ENCODE peak calls at places on chromosome 4, in four cellular contexts. One of them, this sample, is unnamed.

GRCh38 chr4:24991015-24991414 is 39.7 kb downstream of the LGI2 start:
- DNase-seq in A549: no peak
- DNase-seq in ovary: no peak
- DNase-seq in Peyer's patch: no peak
- DNase-seq in this sample: no peak

GRCh38 chr4:24892278-24892677 is 20.6 kb downstream of the CCDC149 start:
- DNase-seq in A549: no peak
- DNase-seq in ovary: no peak
- DNase-seq in Peyer's patch: no peak
- DNase-seq in this sample: no peak

GRCh38 chr4:151537726-151538125 is 128.8 kb downstream of the FHIP1A start:
- DNase-seq in ovary: no peak
- DNase-seq in Peyer's patch: no peak
- DNase-seq in A549: no peak
- DNase-seq in this sample: no peak

GRCh38 chr4:3791910-3792542 is 25.8 kb downstream of the ADRA2C start:
- DNase-seq in A549: peak; percentile 25
- DNase-seq in Peyer's patch: no peak
- DNase-seq in ovary: no peak
- DNase-seq in this sample: peak; percentile 16

GRCh38 chr4:117434424-117434823 is 349.0 kb upstream of the TRAM1L1 start:
- DNase-seq in ovary: no peak
- DNase-seq in Peyer's patch: no peak
- DNase-seq in A549: no peak
- DNase-seq in this sample: no peak

GRCh38 chr4:172009461-172009860 is 196.3 kb downstream of the GALNTL6 start:
- DNase-seq in Peyer's patch: no peak
- DNase-seq in ovary: no peak
- DNase-seq in A549: no peak
- DNase-seq in this sample: no peak

GRCh38 chr4:4859799-4860380 is 425 bp downstream of the MSX1 start:
- DNase-seq in A549: no peak
- DNase-seq in Peyer's patch: no peak
- DNase-seq in ovary: no peak
- DNase-seq in this sample: no peak

GRCh38 chr4:128565565-128566186 is 243.8 kb upstream of the JADE1 start:
- DNase-seq in Peyer's patch: peak; percentile 64
- DNase-seq in ovary: peak; percentile 49
- DNase-seq in A549: peak; percentile 69
- DNase-seq in this sample: peak; percentile 56

GRCh38 chr4:98166025-98166730 is 22.9 kb upstream of the STPG2 start:
- DNase-seq in A549: peak; percentile 45
- DNase-seq in ovary: no peak
- DNase-seq in Peyer's patch: no peak
- DNase-seq in this sample: no peak

GRCh38 chr4:37693030-37693429 is 6.9 kb upstream of the RELL1 start:
- DNase-seq in A549: no peak
- DNase-seq in ovary: no peak
- DNase-seq in Peyer's patch: no peak
- DNase-seq in this sample: no peak

GRCh38 chr4:150136036-150136435 is 57.8 kb downstream of the DCLK2 start:
- DNase-seq in A549: no peak
- DNase-seq in Peyer's patch: no peak
- DNase-seq in ovary: no peak
- DNase-seq in this sample: no peak

GRCh38 chr4:165175879-165176278 is 31.5 kb upstream of the KLHL2 start:
- DNase-seq in ovary: no peak
- DNase-seq in A549: no peak
- DNase-seq in Peyer's patch: no peak
- DNase-seq in this sample: no peak

GRCh38 chr4:123621072-123621705 is 224.6 kb downstream of the SPRY1 start:
- DNase-seq in ovary: no peak
- DNase-seq in A549: no peak
- DNase-seq in Peyer's patch: no peak
- DNase-seq in this sample: no peak

GRCh38 chr4:2755821-2756690 is at the start of gene TNIP2:
- DNase-seq in ovary: peak; percentile 86
- DNase-seq in Peyer's patch: peak; percentile 92
- DNase-seq in A549: peak; percentile 64
- DNase-seq in this sample: peak; percentile 89

GRCh38 chr4:174217273-174218126 is 66.0 kb downstream of the FBXO8 start:
- DNase-seq in ovary: peak; percentile 25
- DNase-seq in A549: no peak
- DNase-seq in Peyer's patch: no peak
- DNase-seq in this sample: peak; percentile 37

GRCh38 chr4:119300388-119301131 is 21.4 kb downstream of the FABP2 start:
- DNase-seq in A549: peak; percentile 93
- DNase-seq in Peyer's patch: peak; percentile 98
- DNase-seq in ovary: peak; percentile 93
- DNase-seq in this sample: no peak

GRCh38 chr4:186829097-186829496 is 105.4 kb upstream of the FAT1 start:
- DNase-seq in ovary: no peak
- DNase-seq in A549: no peak
- DNase-seq in Peyer's patch: no peak
- DNase-seq in this sample: no peak

GRCh38 chr4:19748911-19749473 is 502.7 kb upstream of the SLIT2 start:
- DNase-seq in A549: no peak
- DNase-seq in ovary: no peak
- DNase-seq in Peyer's patch: no peak
- DNase-seq in this sample: no peak

GRCh38 chr4:10456270-10457254 is 664 bp downstream of the ZNF518B start:
- DNase-seq in A549: peak; percentile 56
- DNase-seq in ovary: peak; percentile 34
- DNase-seq in Peyer's patch: peak; percentile 79
- DNase-seq in this sample: peak; percentile 79

GRCh38 chr4:128381748-128382559 is 94.3 kb upstream of the PGRMC2 start:
- DNase-seq in A549: no peak
- DNase-seq in ovary: no peak
- DNase-seq in Peyer's patch: no peak
- DNase-seq in this sample: no peak

GRCh38 chr4:4299006-4299405 is 9.0 kb downstream of the ZBTB49 start:
- DNase-seq in Peyer's patch: no peak
- DNase-seq in A549: no peak
- DNase-seq in ovary: no peak
- DNase-seq in this sample: no peak

GRCh38 chr4:83657336-83657735 is 121.4 kb downstream of the GPAT3 start:
- DNase-seq in A549: no peak
- DNase-seq in ovary: no peak
- DNase-seq in Peyer's patch: no peak
- DNase-seq in this sample: no peak

GRCh38 chr4:7195546-7196282 is 3.4 kb downstream of the SORCS2 start:
- DNase-seq in Peyer's patch: peak; percentile 13
- DNase-seq in ovary: no peak
- DNase-seq in A549: no peak
- DNase-seq in this sample: no peak

GRCh38 chr4:124904723-124905390 is 192.3 kb upstream of the ANKRD50 start:
- DNase-seq in A549: no peak
- DNase-seq in Peyer's patch: no peak
- DNase-seq in ovary: no peak
- DNase-seq in this sample: no peak

GRCh38 chr4:20217521-20217920 is 34.2 kb upstream of the SLIT2 start:
- DNase-seq in A549: no peak
- DNase-seq in Peyer's patch: no peak
- DNase-seq in ovary: no peak
- DNase-seq in this sample: no peak

GRCh38 chr4:8468746-8469535 is 28.4 kb downstream of the TRMT44 start:
- DNase-seq in A549: peak; percentile 53
- DNase-seq in Peyer's patch: peak; percentile 70
- DNase-seq in ovary: peak; percentile 82
- DNase-seq in this sample: peak; percentile 74

GRCh38 chr4:150580244-150580643 is 1.7 kb upstream of the MAB21L2 start:
- DNase-seq in A549: no peak
- DNase-seq in Peyer's patch: no peak
- DNase-seq in ovary: no peak
- DNase-seq in this sample: no peak

GRCh38 chr4:26141916-26142638 is 178.7 kb upstream of the RBPJ start:
- DNase-seq in A549: no peak
- DNase-seq in ovary: no peak
- DNase-seq in Peyer's patch: peak; percentile 73
- DNase-seq in this sample: no peak

GRCh38 chr4:89657931-89658700 is 178.8 kb downstream of the SNCA start:
- DNase-seq in ovary: no peak
- DNase-seq in A549: no peak
- DNase-seq in Peyer's patch: no peak
- DNase-seq in this sample: peak; percentile 38

GRCh38 chr4:78542373-78542772 is 9.2 kb upstream of the ANXA3 start:
- DNase-seq in A549: peak; percentile 65
- DNase-seq in ovary: no peak
- DNase-seq in Peyer's patch: no peak
- DNase-seq in this sample: no peak

GRCh38 chr4:22389240-22389871 is 126.5 kb downstream of the ADGRA3 start:
- DNase-seq in Peyer's patch: peak; percentile 63
- DNase-seq in A549: peak; percentile 66
- DNase-seq in ovary: no peak
- DNase-seq in this sample: peak; percentile 56

GRCh38 chr4:169460081-169460480 is 152.3 kb downstream of the NEK1 start:
- DNase-seq in Peyer's patch: no peak
- DNase-seq in ovary: no peak
- DNase-seq in A549: no peak
- DNase-seq in this sample: no peak

GRCh38 chr4:88244821-88245579 is 39.4 kb downstream of the PPM1K start:
- DNase-seq in ovary: no peak
- DNase-seq in A549: no peak
- DNase-seq in Peyer's patch: peak; percentile 70
- DNase-seq in this sample: no peak

GRCh38 chr4:175424111-175424510 is 388.0 kb downstream of the GPM6A start:
- DNase-seq in A549: no peak
- DNase-seq in ovary: no peak
- DNase-seq in Peyer's patch: no peak
- DNase-seq in this sample: no peak
- TF ChIP-seq POLR2A in A549: no peak
- TF ChIP-seq POLR2A in ovary: no peak
- TF ChIP-seq POLR2A in Peyer's patch: no peak
- TF ChIP-seq POLR2A in this sample: no peak

DNA sequence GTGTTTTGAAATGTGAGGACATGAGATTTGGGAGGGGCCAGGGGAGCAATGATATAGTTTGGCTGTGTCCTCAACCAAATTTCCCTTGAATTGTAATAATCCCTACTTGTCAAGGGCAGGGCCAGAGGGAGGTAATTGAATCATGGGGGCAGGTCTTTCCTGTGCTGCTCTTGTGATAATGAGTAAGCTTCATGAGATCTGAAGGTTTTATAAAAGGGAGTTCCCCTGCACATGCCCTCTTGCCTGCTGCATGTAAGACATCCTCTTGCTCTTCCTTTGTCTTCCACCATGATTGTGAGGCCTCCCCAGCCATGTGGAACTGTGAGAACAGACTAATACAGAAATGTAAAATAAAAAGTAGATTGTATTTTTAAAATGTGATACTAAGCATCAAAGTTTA is 1294.9 kb downstream of the ADGRL3 start:
- DNase-seq in A549: no peak
- DNase-seq in ovary: no peak
- DNase-seq in Peyer's patch: no peak
- DNase-seq in this sample: no peak
- TF ChIP-seq POLR2A in A549: no peak
- TF ChIP-seq POLR2A in ovary: no peak
- TF ChIP-seq POLR2A in Peyer's patch: no peak
- TF ChIP-seq POLR2A in this sample: no peak

GRCh38 chr4:38866973-38867477 is 581 bp upstream of the FAM114A1 start:
- DNase-seq in A549: no peak
- DNase-seq in ovary: no peak
- DNase-seq in Peyer's patch: no peak
- DNase-seq in this sample: no peak

GRCh38 chr4:38865445-38865844 is 2.2 kb upstream of the FAM114A1 start:
- DNase-seq in A549: no peak
- DNase-seq in ovary: no peak
- DNase-seq in Peyer's patch: peak; percentile 56
- DNase-seq in this sample: no peak

GRCh38 chr4:38869511-38869910 is 1.9 kb downstream of the FAM114A1 start:
- DNase-seq in A549: no peak
- DNase-seq in ovary: no peak
- DNase-seq in Peyer's patch: no peak
- DNase-seq in this sample: no peak

GRCh38 chr4:38868055-38868965 is 704 bp downstream of the FAM114A1 start:
- DNase-seq in A549: peak; percentile 28
- DNase-seq in Peyer's patch: peak; percentile 61
- DNase-seq in ovary: peak; percentile 75
- DNase-seq in this sample: no peak

GRCh38 chr4:38867478-38868054 is at the start of gene FAM114A1:
- DNase-seq in ovary: peak; percentile 82
- DNase-seq in Peyer's patch: peak; percentile 86
- DNase-seq in A549: peak; percentile 68
- DNase-seq in this sample: peak; percentile 83
- TF ChIP-seq POLR2A in ovary: peak; percentile 31
- TF ChIP-seq POLR2A in Peyer's patch: peak; percentile 33
- TF ChIP-seq POLR2A in A549: peak; percentile 32
- TF ChIP-seq POLR2A in this sample: no peak

GRCh38 chr4:139082750-139083532 is 67.4 kb downstream of the NOCT start:
- DNase-seq in Peyer's patch: peak; percentile 99
- DNase-seq in ovary: peak; percentile 93
- DNase-seq in A549: peak; percentile 96
- DNase-seq in this sample: peak; percentile 96
- TF ChIP-seq POLR2A in Peyer's patch: peak; percentile 50
- TF ChIP-seq POLR2A in ovary: peak; percentile 10
- TF ChIP-seq POLR2A in A549: no peak
- TF ChIP-seq POLR2A in this sample: peak; percentile 65

GRCh38 chr4:94453534-94453963 is 1.8 kb downstream of the PDLIM5 start:
- DNase-seq in A549: no peak
- DNase-seq in Peyer's patch: no peak
- DNase-seq in ovary: no peak
- DNase-seq in this sample: no peak
- TF ChIP-seq POLR2A in A549: no peak
- TF ChIP-seq POLR2A in Peyer's patch: peak; percentile 96
- TF ChIP-seq POLR2A in ovary: no peak
- TF ChIP-seq POLR2A in this sample: no peak

GRCh38 chr4:81565137-81565870 is 93.6 kb upstream of the RASGEF1B start:
- DNase-seq in ovary: peak; percentile 28
- DNase-seq in A549: no peak
- DNase-seq in Peyer's patch: peak; percentile 85
- DNase-seq in this sample: no peak
- TF ChIP-seq POLR2A in ovary: no peak
- TF ChIP-seq POLR2A in A549: no peak
- TF ChIP-seq POLR2A in Peyer's patch: peak; percentile 18
- TF ChIP-seq POLR2A in this sample: no peak

GRCh38 chr4:113759696-113760093 is 1.8 kb downstream of the CAMK2D start:
- DNase-seq in Peyer's patch: no peak
- DNase-seq in A549: no peak
- DNase-seq in ovary: no peak
- DNase-seq in this sample: no peak
- TF ChIP-seq POLR2A in Peyer's patch: no peak
- TF ChIP-seq POLR2A in A549: no peak
- TF ChIP-seq POLR2A in ovary: no peak
- TF ChIP-seq POLR2A in this sample: no peak